ENCODE peak calls at places on chromosomes 11 and 22, in eight cellular contexts. C is MCF 10A, L is dorsolateral prefrontal cortex, G is heart left ventricle, A is progenitor cell of endocrine pancreas, M is osteocyte, Z is choroid plexus epithelial cell, H is thoracic aorta. F is an unnamed sample.

GRCh38 chr11:103798029-103798428 is 238.4 kb upstream of the DDI1 start:
- DNase-seq in C (no peak), L (no peak), G (no peak), A (no peak), M (no peak), Z (peak), H (no peak), F (no peak)

GRCh38 chr22:22955276-22955798 is 67.7 kb downstream of the IGLL5 start:
- DNase-seq in C (no peak), L (no peak), G (no peak), A (no peak), M (no peak), Z (no peak), H (no peak), F (no peak)

GRCh38 chr22:43566561-43567332 is 154.9 kb downstream of the MPPED1 start:
- DNase-seq in C (no peak), L (no peak), G (no peak), A (no peak), M (no peak), Z (no peak), H (no peak), F (no peak)

GRCh38 chr11:2207212-2207611 is 35.6 kb upstream of the TH start:
- DNase-seq in C (no peak), L (peak), G (peak), A (peak), M (peak), Z (no peak), H (no peak), F (no peak)

GRCh38 chr11:45209000-45209399 is 62.6 kb downstream of the PRDM11 start:
- DNase-seq in C (no peak), L (no peak), G (no peak), A (no peak), M (no peak), Z (no peak), H (no peak), F (no peak)

GRCh38 chr22:47605441-47605840 is 843.0 kb downstream of the TBC1D22A start:
- DNase-seq in C (no peak), L (no peak), G (no peak), A (no peak), M (peak), Z (no peak), H (no peak), F (no peak)

GRCh38 chr11:75533843-75534242 is 8.1 kb upstream of the GDPD5 start:
- DNase-seq in C (no peak), L (no peak), G (no peak), A (no peak), M (no peak), Z (no peak), H (no peak), F (no peak)

GRCh38 chr22:29202231-29203192 is 3.2 kb upstream of the EMID1 start:
- DNase-seq in C (peak), L (no peak), G (peak), A (no peak), M (no peak), Z (peak), H (no peak), F (peak)

GRCh38 chr11:10294289-10294953 is 402 bp upstream of the SBF2 start:
- DNase-seq in C (peak), L (peak), G (peak), A (no peak), M (peak), Z (peak), H (no peak), F (no peak)

GRCh38 chr11:113241190-113242051 is 73.0 kb upstream of the TTC12 start:
- DNase-seq in C (no peak), L (no peak), G (no peak), A (no peak), M (no peak), Z (peak), H (no peak), F (no peak)

GRCh38 chr11:96506953-96507354 is 117.1 kb downstream of the JRKL start:
- DNase-seq in C (no peak), L (no peak), G (no peak), A (no peak), M (no peak), Z (no peak), H (no peak), F (no peak)

GRCh38 chr11:6735306-6735705 is 36.5 kb downstream of the OR2AG2 start:
- DNase-seq in C (no peak), L (no peak), G (no peak), A (no peak), M (no peak), Z (peak), H (no peak), F (no peak)

GRCh38 chr22:49305215-49305965 is 522.3 kb downstream of the BRD1 start:
- DNase-seq in C (no peak), L (peak), G (peak), A (peak), M (peak), Z (peak), H (no peak), F (no peak)

GRCh38 chr22:49372530-49373288 is 455.0 kb downstream of the BRD1 start:
- DNase-seq in C (no peak), L (no peak), G (no peak), A (no peak), M (peak), Z (no peak), H (no peak), F (no peak)

GRCh38 chr11:125166347-125166841 is 1.8 kb downstream of the PKNOX2 start:
- DNase-seq in C (no peak), L (no peak), G (no peak), A (no peak), M (no peak), Z (peak), H (no peak), F (peak)

GRCh38 chr11:90294526-90294925 is 71.7 kb upstream of the CHORDC1 start:
- DNase-seq in C (no peak), L (no peak), G (no peak), A (no peak), M (no peak), Z (no peak), H (no peak), F (no peak)

GRCh38 chr11:118003021-118003423 is 16.8 kb downstream of the IL10RA start:
- DNase-seq in C (no peak), L (no peak), G (no peak), A (no peak), M (no peak), Z (no peak), H (no peak), F (no peak)

GRCh38 chr11:46682773-46683752 is 17.4 kb downstream of the ARHGAP1 start:
- DNase-seq in C (peak), L (no peak), G (no peak), A (no peak), M (no peak), Z (peak), H (no peak), F (no peak)

GRCh38 chr11:112073941-112074811 is at the start of the genes NKAPD1 and PIH1D2:
- DNase-seq in C (peak), L (peak), G (peak), A (peak), M (peak), Z (peak), H (peak), F (peak)
- TF ChIP-seq CTCF in C (no peak), L (peak), G (no peak), A (no peak), M (peak), Z (no peak), H (no peak), F (no peak)

GRCh38 chr11:67541198-67541597 is 18.0 kb upstream of the CABP2 start:
- DNase-seq in C (no peak), L (no peak), G (no peak), A (no peak), M (no peak), Z (no peak), H (no peak), F (peak)
- TF ChIP-seq CTCF in C (no peak), L (no peak), G (no peak), A (no peak), M (no peak), Z (no peak), H (no peak), F (no peak)

GRCh38 chr11:78912778-78913177 is 338.1 kb upstream of the NARS2 start:
- DNase-seq in C (no peak), L (no peak), G (no peak), A (no peak), M (no peak), Z (no peak), H (no peak), F (no peak)

GRCh38 chr11:78914503-78914902 is 339.8 kb upstream of the NARS2 start:
- DNase-seq in C (no peak), L (no peak), G (no peak), A (no peak), M (no peak), Z (no peak), H (no peak), F (no peak)

GRCh38 chr11:78920329-78920728 is 345.7 kb upstream of the NARS2 start:
- DNase-seq in C (no peak), L (no peak), G (no peak), A (no peak), M (no peak), Z (no peak), H (no peak), F (no peak)

GRCh38 chr11:78921517-78921916 is 346.9 kb upstream of the NARS2 start:
- DNase-seq in C (no peak), L (no peak), G (no peak), A (no peak), M (no peak), Z (no peak), H (no peak), F (no peak)

DNA sequence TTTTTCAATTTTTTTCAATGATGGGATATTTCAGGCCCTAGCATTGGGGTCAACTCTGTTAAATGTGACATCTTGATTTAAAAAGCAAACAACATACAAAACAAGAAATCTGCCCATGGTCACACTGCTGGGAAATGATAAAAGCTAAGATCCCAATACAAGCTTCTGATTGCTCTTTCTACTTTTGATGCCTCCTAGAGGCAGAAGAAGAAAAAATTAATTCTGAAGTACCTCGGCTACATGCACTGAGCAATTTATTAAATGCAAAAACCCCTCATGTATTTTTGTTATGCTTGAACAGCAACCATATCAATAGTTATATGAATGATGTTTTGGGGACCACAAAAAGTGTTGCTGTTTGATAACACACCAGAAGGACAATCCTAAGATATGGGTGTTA is 342.1 kb upstream of the NARS2 start:
- DNase-seq in C (no peak), L (no peak), G (no peak), A (no peak), M (no peak), Z (peak), H (no peak), F (no peak)
- TF ChIP-seq CTCF in C (peak), L (no peak), G (no peak), A (no peak), M (peak), Z (peak), H (no peak), F (no peak)

GRCh38 chr22:45240810-45241631 is at the start of gene KIAA0930:
- DNase-seq in C (peak), L (no peak), G (peak), A (peak), M (peak), Z (peak), H (peak), F (peak)

GRCh38 chr22:45240137-45240809 is 421 bp downstream of the KIAA0930 start:
- DNase-seq in C (peak), L (no peak), G (no peak), A (no peak), M (no peak), Z (peak), H (no peak), F (no peak)

GRCh38 chr22:45246060-45246985 is 5.6 kb upstream of the KIAA0930 start:
- DNase-seq in C (peak), L (no peak), G (no peak), A (no peak), M (no peak), Z (peak), H (no peak), F (no peak)

GRCh38 chr22:45239378-45240136 is 1.1 kb downstream of the KIAA0930 start:
- DNase-seq in C (no peak), L (no peak), G (no peak), A (no peak), M (no peak), Z (no peak), H (no peak), F (no peak)

DNA sequence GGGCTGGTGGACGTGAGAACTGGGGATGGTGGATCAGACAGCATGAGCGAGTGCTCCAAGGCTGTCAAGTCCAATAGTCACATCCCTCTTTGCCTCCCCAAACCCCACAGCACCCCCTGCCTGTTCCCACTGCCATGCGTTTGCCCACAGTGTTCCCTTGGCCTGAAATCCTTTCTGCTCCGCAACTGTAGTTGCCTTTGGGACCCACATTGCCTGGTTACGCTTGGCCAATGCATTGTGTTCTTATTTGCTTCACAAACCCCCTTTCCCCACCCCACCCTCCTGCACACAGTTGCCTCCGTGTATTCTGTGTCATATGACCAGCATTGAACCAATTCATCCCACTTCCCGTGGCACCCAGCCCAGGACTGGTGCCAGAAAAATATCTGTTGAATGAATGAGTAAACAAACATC is 2.1 kb upstream of the KIAA0930 start:
- DNase-seq in C (peak), L (no peak), G (no peak), A (no peak), M (no peak), Z (no peak), H (no peak), F (no peak)
- TF ChIP-seq CTCF in C (no peak), L (peak), G (no peak), A (no peak), M (no peak), Z (peak), H (no peak), F (no peak)

DNA sequence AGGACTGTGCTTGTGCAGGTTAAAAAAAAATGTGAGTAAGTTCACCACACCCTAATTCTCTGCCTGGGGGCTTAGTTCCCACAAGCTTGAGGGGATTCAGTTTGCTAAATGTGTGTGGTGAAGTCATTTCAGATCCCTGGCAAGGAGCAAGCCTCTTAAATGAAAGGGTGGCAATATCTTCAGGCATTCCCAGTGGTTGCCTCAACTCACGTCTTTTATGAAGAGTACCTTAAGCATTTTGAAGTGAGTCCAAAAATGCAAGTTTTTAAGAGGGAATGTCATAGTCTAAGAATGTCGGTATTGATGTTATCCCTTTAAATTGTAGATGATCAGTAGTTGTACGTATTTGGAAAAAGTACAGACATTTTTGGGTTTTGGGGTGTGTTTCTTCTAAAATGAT is 4.9 kb downstream of the TCP11L1 start:
- DNase-seq in C (peak), L (no peak), G (no peak), A (no peak), M (no peak), Z (no peak), H (no peak), F (no peak)
- TF ChIP-seq CTCF in C (no peak), L (no peak), G (no peak), A (no peak), M (no peak), Z (no peak), H (no peak), F (no peak)

GRCh38 chr11:36151933-36152580 is 137.2 kb downstream of the COMMD9 start:
- DNase-seq in C (no peak), L (no peak), G (no peak), A (no peak), M (peak), Z (no peak), H (no peak), F (no peak)

GRCh38 chr11:36150986-36151385 is 138.2 kb downstream of the COMMD9 start:
- DNase-seq in C (no peak), L (no peak), G (no peak), A (no peak), M (no peak), Z (no peak), H (no peak), F (no peak)

GRCh38 chr11:36147491-36147890 is 141.7 kb downstream of the COMMD9 start:
- DNase-seq in C (no peak), L (no peak), G (no peak), A (no peak), M (no peak), Z (peak), H (no peak), F (no peak)

GRCh38 chr11:36148701-36149100 is 140.5 kb downstream of the COMMD9 start:
- DNase-seq in C (no peak), L (no peak), G (no peak), A (no peak), M (no peak), Z (no peak), H (no peak), F (no peak)

DNA sequence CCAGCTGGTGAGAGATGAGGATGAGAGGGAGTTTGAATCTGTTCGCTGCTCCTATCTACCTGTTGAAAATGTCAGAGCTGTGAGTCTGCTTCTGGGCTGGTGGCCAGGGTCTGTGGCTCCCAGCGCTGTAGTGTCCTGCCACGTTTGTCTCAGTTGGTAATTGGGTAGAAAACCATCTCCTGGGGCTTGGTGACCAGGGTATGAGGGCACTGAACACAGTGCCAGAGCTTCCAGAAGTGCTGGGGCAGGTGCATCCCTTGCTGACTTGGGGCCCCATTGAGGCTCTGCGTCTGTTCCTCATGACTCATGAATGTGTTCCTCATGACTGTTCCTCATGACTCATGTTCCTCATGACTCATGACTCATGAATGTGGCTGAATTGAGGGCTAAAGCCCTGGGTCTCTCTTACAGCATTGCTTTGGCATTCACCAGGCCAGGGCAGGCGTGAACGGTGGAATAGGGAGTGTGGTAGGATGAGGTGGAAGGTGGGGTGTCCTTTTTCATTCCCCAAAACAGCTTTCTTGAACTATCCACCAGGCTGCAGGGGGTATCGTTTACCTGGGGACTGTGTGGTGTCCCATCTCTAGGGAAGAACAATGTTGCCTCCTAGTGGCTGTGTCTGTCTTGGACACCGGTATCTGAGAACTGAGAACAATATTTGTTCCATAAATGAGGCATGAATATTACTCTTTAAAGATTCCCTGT is 139.5 kb downstream of the COMMD9 start:
- DNase-seq in C (peak), L (no peak), G (no peak), A (no peak), M (peak), Z (peak), H (peak), F (peak)
- TF ChIP-seq CTCF in C (peak), L (peak), G (peak), A (peak), M (peak), Z (peak), H (no peak), F (peak)

F was measured in GM13977.